ENCODE peak calls at places on chromosomes 5 and 9, in eight cellular contexts. One of them, this sample, is unnamed.

GRCh38 chr5:40270274-40270855 is 409.4 kb upstream of the PTGER4 start:
- DNase-seq in CD4-positive, alpha-beta T cell: no peak
- DNase-seq in A549: no peak
- DNase-seq in CD4-positive, alpha-beta memory T cell: no peak
- DNase-seq in AG04450: no peak
- DNase-seq in effector memory CD4-positive, alpha-beta T cell: no peak
- DNase-seq in GM23248: no peak
- DNase-seq in lower lobe of right lung: no peak
- DNase-seq in this sample: no peak

GRCh38 chr5:78889759-78890158 is 95.4 kb downstream of the ARSB start:
- DNase-seq in CD4-positive, alpha-beta T cell: no peak
- DNase-seq in A549: no peak
- DNase-seq in CD4-positive, alpha-beta memory T cell: no peak
- DNase-seq in AG04450: no peak
- DNase-seq in effector memory CD4-positive, alpha-beta T cell: no peak
- DNase-seq in GM23248: peak; percentile 92
- DNase-seq in lower lobe of right lung: no peak
- DNase-seq in this sample: no peak

GRCh38 chr9:31486630-31487029 is 897.8 kb upstream of the ACO1 start:
- DNase-seq in CD4-positive, alpha-beta T cell: no peak
- DNase-seq in A549: no peak
- DNase-seq in CD4-positive, alpha-beta memory T cell: no peak
- DNase-seq in AG04450: no peak
- DNase-seq in effector memory CD4-positive, alpha-beta T cell: no peak
- DNase-seq in GM23248: no peak
- DNase-seq in lower lobe of right lung: no peak
- DNase-seq in this sample: no peak

GRCh38 chr5:139904566-139905400 is 109.2 kb downstream of the PSD2 start:
- DNase-seq in CD4-positive, alpha-beta T cell: no peak
- DNase-seq in A549: no peak
- DNase-seq in CD4-positive, alpha-beta memory T cell: no peak
- DNase-seq in AG04450: no peak
- DNase-seq in effector memory CD4-positive, alpha-beta T cell: no peak
- DNase-seq in GM23248: no peak
- DNase-seq in lower lobe of right lung: no peak
- DNase-seq in this sample: no peak

GRCh38 chr9:91211919-91212318 is 149.8 kb downstream of the AUH start:
- DNase-seq in CD4-positive, alpha-beta T cell: no peak
- DNase-seq in A549: no peak
- DNase-seq in CD4-positive, alpha-beta memory T cell: peak; percentile 16
- DNase-seq in AG04450: no peak
- DNase-seq in effector memory CD4-positive, alpha-beta T cell: no peak
- DNase-seq in GM23248: peak; percentile 45
- DNase-seq in lower lobe of right lung: no peak
- DNase-seq in this sample: no peak

GRCh38 chr5:3509290-3509689 is 86.3 kb upstream of the IRX1 start:
- DNase-seq in CD4-positive, alpha-beta T cell: no peak
- DNase-seq in A549: no peak
- DNase-seq in CD4-positive, alpha-beta memory T cell: no peak
- DNase-seq in AG04450: no peak
- DNase-seq in effector memory CD4-positive, alpha-beta T cell: no peak
- DNase-seq in GM23248: peak; percentile 3
- DNase-seq in lower lobe of right lung: no peak
- DNase-seq in this sample: no peak

GRCh38 chr5:29208026-29208425 is 1985.5 kb upstream of the CDH6 start:
- DNase-seq in CD4-positive, alpha-beta T cell: no peak
- DNase-seq in A549: no peak
- DNase-seq in CD4-positive, alpha-beta memory T cell: no peak
- DNase-seq in AG04450: no peak
- DNase-seq in effector memory CD4-positive, alpha-beta T cell: no peak
- DNase-seq in GM23248: no peak
- DNase-seq in lower lobe of right lung: no peak
- DNase-seq in this sample: no peak

GRCh38 chr5:67209141-67209771 is 12.7 kb upstream of the CD180 start:
- DNase-seq in CD4-positive, alpha-beta T cell: peak; percentile 50
- DNase-seq in A549: peak; percentile 81
- DNase-seq in CD4-positive, alpha-beta memory T cell: peak; percentile 74
- DNase-seq in AG04450: peak; percentile 37
- DNase-seq in effector memory CD4-positive, alpha-beta T cell: peak; percentile 29
- DNase-seq in GM23248: peak; percentile 76
- DNase-seq in lower lobe of right lung: no peak
- DNase-seq in this sample: no peak

GRCh38 chr5:176530983-176531901 is 6.0 kb downstream of the RNF44 start:
- DNase-seq in CD4-positive, alpha-beta T cell: no peak
- DNase-seq in A549: no peak
- DNase-seq in CD4-positive, alpha-beta memory T cell: no peak
- DNase-seq in AG04450: peak; percentile 42
- DNase-seq in effector memory CD4-positive, alpha-beta T cell: no peak
- DNase-seq in GM23248: peak; percentile 46
- DNase-seq in lower lobe of right lung: peak; percentile 41
- DNase-seq in this sample: no peak

GRCh38 chr5:53476531-53477480 is 3.6 kb upstream of the FST start:
- DNase-seq in CD4-positive, alpha-beta T cell: no peak
- DNase-seq in A549: no peak
- DNase-seq in CD4-positive, alpha-beta memory T cell: no peak
- DNase-seq in AG04450: no peak
- DNase-seq in effector memory CD4-positive, alpha-beta T cell: no peak
- DNase-seq in GM23248: no peak
- DNase-seq in lower lobe of right lung: no peak
- DNase-seq in this sample: no peak

GRCh38 chr9:89999534-90000370 is 394.9 kb downstream of the GADD45G start:
- DNase-seq in CD4-positive, alpha-beta T cell: peak; percentile 36
- DNase-seq in A549: peak; percentile 18
- DNase-seq in CD4-positive, alpha-beta memory T cell: peak; percentile 8
- DNase-seq in AG04450: no peak
- DNase-seq in effector memory CD4-positive, alpha-beta T cell: no peak
- DNase-seq in GM23248: peak; percentile 65
- DNase-seq in lower lobe of right lung: peak; percentile 70
- DNase-seq in this sample: peak; percentile 67

GRCh38 chr9:134304712-134305111 is 21.5 kb upstream of the RXRA start:
- DNase-seq in CD4-positive, alpha-beta T cell: no peak
- DNase-seq in A549: no peak
- DNase-seq in CD4-positive, alpha-beta memory T cell: no peak
- DNase-seq in AG04450: no peak
- DNase-seq in effector memory CD4-positive, alpha-beta T cell: no peak
- DNase-seq in GM23248: no peak
- DNase-seq in lower lobe of right lung: peak; percentile 13
- DNase-seq in this sample: peak; percentile 20

GRCh38 chr5:7397005-7397546 is 1.1 kb downstream of the ADCY2 start:
- DNase-seq in CD4-positive, alpha-beta T cell: no peak
- DNase-seq in A549: no peak
- DNase-seq in CD4-positive, alpha-beta memory T cell: no peak
- DNase-seq in AG04450: no peak
- DNase-seq in effector memory CD4-positive, alpha-beta T cell: no peak
- DNase-seq in GM23248: peak; percentile 16
- DNase-seq in lower lobe of right lung: no peak
- DNase-seq in this sample: no peak

GRCh38 chr5:73229271-73229670 is 56.3 kb downstream of the TMEM174 start:
- DNase-seq in CD4-positive, alpha-beta T cell: no peak
- DNase-seq in A549: no peak
- DNase-seq in CD4-positive, alpha-beta memory T cell: no peak
- DNase-seq in AG04450: no peak
- DNase-seq in effector memory CD4-positive, alpha-beta T cell: no peak
- DNase-seq in GM23248: peak; percentile 66
- DNase-seq in lower lobe of right lung: no peak
- DNase-seq in this sample: no peak

GRCh38 chr5:73228052-73228451 is 55.1 kb downstream of the TMEM174 start:
- DNase-seq in CD4-positive, alpha-beta T cell: no peak
- DNase-seq in A549: no peak
- DNase-seq in CD4-positive, alpha-beta memory T cell: no peak
- DNase-seq in AG04450: no peak
- DNase-seq in effector memory CD4-positive, alpha-beta T cell: no peak
- DNase-seq in GM23248: no peak
- DNase-seq in lower lobe of right lung: no peak
- DNase-seq in this sample: no peak

GRCh38 chr5:73231245-73231778 is 58.3 kb downstream of the TMEM174 start:
- DNase-seq in CD4-positive, alpha-beta T cell: no peak
- DNase-seq in A549: no peak
- DNase-seq in CD4-positive, alpha-beta memory T cell: no peak
- DNase-seq in AG04450: no peak
- DNase-seq in effector memory CD4-positive, alpha-beta T cell: no peak
- DNase-seq in GM23248: no peak
- DNase-seq in lower lobe of right lung: no peak
- DNase-seq in this sample: no peak

GRCh38 chr5:73232266-73233041 is 59.5 kb downstream of the TMEM174 start:
- DNase-seq in CD4-positive, alpha-beta T cell: no peak
- DNase-seq in A549: no peak
- DNase-seq in CD4-positive, alpha-beta memory T cell: no peak
- DNase-seq in AG04450: no peak
- DNase-seq in effector memory CD4-positive, alpha-beta T cell: no peak
- DNase-seq in GM23248: peak; percentile 24
- DNase-seq in lower lobe of right lung: no peak
- DNase-seq in this sample: no peak

GRCh38 chr5:73230264-73231244 is 57.6 kb downstream of the TMEM174 start:
- DNase-seq in CD4-positive, alpha-beta T cell: no peak
- DNase-seq in A549: no peak
- DNase-seq in CD4-positive, alpha-beta memory T cell: no peak
- DNase-seq in AG04450: no peak
- DNase-seq in effector memory CD4-positive, alpha-beta T cell: no peak
- DNase-seq in GM23248: no peak
- DNase-seq in lower lobe of right lung: no peak
- DNase-seq in this sample: no peak
- H3K27ac ChIP-seq in CD4-positive, alpha-beta T cell: no peak overlapping the region
- H3K27ac ChIP-seq in A549: no peak overlapping the region
- H3K27ac ChIP-seq in CD4-positive, alpha-beta memory T cell: no peak overlapping the region
- H3K27ac ChIP-seq in AG04450: no peak overlapping the region
- H3K27ac ChIP-seq in effector memory CD4-positive, alpha-beta T cell: no peak overlapping the region
- H3K27ac ChIP-seq in GM23248: no peak overlapping the region
- H3K27ac ChIP-seq in lower lobe of right lung: no peak overlapping the region
- H3K27ac ChIP-seq in this sample: no peak overlapping the region

DNA sequence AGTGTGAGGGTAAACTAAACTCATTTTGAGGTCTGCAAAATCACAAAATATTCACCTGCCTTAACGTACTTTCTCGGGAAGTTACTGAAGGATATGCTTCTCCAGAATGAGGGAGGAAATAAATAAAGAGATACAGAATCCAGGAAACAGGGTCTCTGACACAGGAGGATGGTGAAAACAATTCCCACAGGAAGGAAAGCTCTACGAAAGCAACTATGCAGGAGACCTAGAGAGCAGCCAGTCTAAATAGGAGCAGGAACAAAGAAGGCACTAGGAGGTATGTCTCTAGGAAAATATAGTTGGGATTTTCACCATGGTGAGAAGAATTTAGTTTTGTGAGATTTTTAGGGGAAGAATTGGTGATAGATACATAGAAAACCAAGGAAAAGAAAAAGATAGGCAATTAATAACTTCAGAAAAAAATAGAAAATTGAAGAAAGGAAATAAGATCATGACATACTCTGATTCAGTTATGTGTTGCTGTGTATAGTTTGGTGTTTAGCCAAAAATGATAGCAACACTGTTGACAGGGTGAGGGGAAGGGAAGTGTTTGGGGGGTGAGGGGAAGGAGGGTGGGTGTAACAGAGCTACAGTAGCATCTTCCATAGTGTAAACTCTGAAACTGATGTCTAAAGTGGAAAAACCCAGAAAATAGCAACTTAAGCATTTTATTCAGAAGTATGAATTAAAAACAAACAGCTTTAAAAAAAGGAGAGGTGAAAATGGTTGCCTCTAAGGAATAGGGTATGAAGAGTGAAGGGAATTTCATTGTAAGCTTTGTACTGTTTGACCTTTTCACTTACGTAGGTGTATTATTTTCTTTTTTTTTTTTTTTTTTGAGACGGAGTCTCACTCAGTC is 9.8 kb downstream of the GPR21 start:
- DNase-seq in CD4-positive, alpha-beta T cell: no peak
- DNase-seq in A549: no peak
- DNase-seq in CD4-positive, alpha-beta memory T cell: no peak
- DNase-seq in AG04450: no peak
- DNase-seq in effector memory CD4-positive, alpha-beta T cell: no peak
- DNase-seq in GM23248: no peak
- DNase-seq in lower lobe of right lung: no peak
- DNase-seq in this sample: no peak
- H3K27ac ChIP-seq in CD4-positive, alpha-beta T cell: no peak overlapping the region
- H3K27ac ChIP-seq in A549: no peak overlapping the region
- H3K27ac ChIP-seq in CD4-positive, alpha-beta memory T cell: no peak overlapping the region
- H3K27ac ChIP-seq in AG04450: no peak overlapping the region
- H3K27ac ChIP-seq in effector memory CD4-positive, alpha-beta T cell: no peak overlapping the region
- H3K27ac ChIP-seq in GM23248: no peak overlapping the region
- H3K27ac ChIP-seq in lower lobe of right lung: no peak overlapping the region
- H3K27ac ChIP-seq in this sample: no peak overlapping the region

GRCh38 chr9:113499153-113499875 is 35.8 kb downstream of the RGS3 start:
- DNase-seq in CD4-positive, alpha-beta T cell: no peak
- DNase-seq in A549: no peak
- DNase-seq in CD4-positive, alpha-beta memory T cell: no peak
- DNase-seq in AG04450: no peak
- DNase-seq in effector memory CD4-positive, alpha-beta T cell: no peak
- DNase-seq in GM23248: no peak
- DNase-seq in lower lobe of right lung: no peak
- DNase-seq in this sample: no peak

GRCh38 chr9:113499876-113500497 is 36.5 kb downstream of the RGS3 start:
- DNase-seq in CD4-positive, alpha-beta T cell: no peak
- DNase-seq in A549: no peak
- DNase-seq in CD4-positive, alpha-beta memory T cell: no peak
- DNase-seq in AG04450: no peak
- DNase-seq in effector memory CD4-positive, alpha-beta T cell: no peak
- DNase-seq in GM23248: no peak
- DNase-seq in lower lobe of right lung: no peak
- DNase-seq in this sample: no peak

GRCh38 chr9:113501821-113502220 is 38.3 kb downstream of the RGS3 start:
- DNase-seq in CD4-positive, alpha-beta T cell: no peak
- DNase-seq in A549: no peak
- DNase-seq in CD4-positive, alpha-beta memory T cell: no peak
- DNase-seq in AG04450: no peak
- DNase-seq in effector memory CD4-positive, alpha-beta T cell: no peak
- DNase-seq in GM23248: no peak
- DNase-seq in lower lobe of right lung: no peak
- DNase-seq in this sample: no peak

GRCh38 chr9:113502427-113503008 is 39.0 kb downstream of the RGS3 start:
- DNase-seq in CD4-positive, alpha-beta T cell: no peak
- DNase-seq in A549: no peak
- DNase-seq in CD4-positive, alpha-beta memory T cell: no peak
- DNase-seq in AG04450: no peak
- DNase-seq in effector memory CD4-positive, alpha-beta T cell: no peak
- DNase-seq in GM23248: no peak
- DNase-seq in lower lobe of right lung: no peak
- DNase-seq in this sample: no peak

GRCh38 chr9:113501129-113501686 is 37.7 kb downstream of the RGS3 start:
- DNase-seq in CD4-positive, alpha-beta T cell: no peak
- DNase-seq in A549: no peak
- DNase-seq in CD4-positive, alpha-beta memory T cell: no peak
- DNase-seq in AG04450: no peak
- DNase-seq in effector memory CD4-positive, alpha-beta T cell: no peak
- DNase-seq in GM23248: no peak
- DNase-seq in lower lobe of right lung: peak; percentile 45
- DNase-seq in this sample: no peak
- H3K27ac ChIP-seq in CD4-positive, alpha-beta T cell: no peak overlapping the region
- H3K27ac ChIP-seq in A549: no peak overlapping the region
- H3K27ac ChIP-seq in CD4-positive, alpha-beta memory T cell: no peak overlapping the region
- H3K27ac ChIP-seq in AG04450: no peak overlapping the region
- H3K27ac ChIP-seq in effector memory CD4-positive, alpha-beta T cell: no peak overlapping the region
- H3K27ac ChIP-seq in GM23248: no peak overlapping the region
- H3K27ac ChIP-seq in lower lobe of right lung: peak overlapping the region; percentile 47
- H3K27ac ChIP-seq in this sample: peak overlapping the region; percentile 41

GRCh38 chr5:86613459-86613858 is 4.3 kb upstream of the COX7C start:
- DNase-seq in CD4-positive, alpha-beta T cell: no peak
- DNase-seq in A549: no peak
- DNase-seq in CD4-positive, alpha-beta memory T cell: no peak
- DNase-seq in AG04450: no peak
- DNase-seq in effector memory CD4-positive, alpha-beta T cell: no peak
- DNase-seq in GM23248: peak; percentile 38
- DNase-seq in lower lobe of right lung: no peak
- DNase-seq in this sample: no peak

GRCh38 chr5:86617756-86618577 is at the start of gene COX7C:
- DNase-seq in CD4-positive, alpha-beta T cell: peak; percentile 86
- DNase-seq in A549: peak; percentile 87
- DNase-seq in CD4-positive, alpha-beta memory T cell: peak; percentile 95
- DNase-seq in AG04450: peak; percentile 88
- DNase-seq in effector memory CD4-positive, alpha-beta T cell: peak; percentile 76
- DNase-seq in GM23248: peak; percentile 98
- DNase-seq in lower lobe of right lung: peak; percentile 90
- DNase-seq in this sample: peak; percentile 90

GRCh38 chr5:86617309-86617755 is 409 bp upstream of the COX7C start:
- DNase-seq in CD4-positive, alpha-beta T cell: no peak
- DNase-seq in A549: no peak
- DNase-seq in CD4-positive, alpha-beta memory T cell: no peak
- DNase-seq in AG04450: no peak
- DNase-seq in effector memory CD4-positive, alpha-beta T cell: no peak
- DNase-seq in GM23248: no peak
- DNase-seq in lower lobe of right lung: no peak
- DNase-seq in this sample: no peak
- H3K27ac ChIP-seq in CD4-positive, alpha-beta T cell: no peak overlapping the region
- H3K27ac ChIP-seq in A549: peak overlapping the region; percentile 95
- H3K27ac ChIP-seq in CD4-positive, alpha-beta memory T cell: peak overlapping the region; percentile 98
- H3K27ac ChIP-seq in AG04450: no peak overlapping the region
- H3K27ac ChIP-seq in effector memory CD4-positive, alpha-beta T cell: no peak overlapping the region
- H3K27ac ChIP-seq in GM23248: no peak overlapping the region
- H3K27ac ChIP-seq in lower lobe of right lung: peak overlapping the region; percentile 85
- H3K27ac ChIP-seq in this sample: peak overlapping the region; percentile 90

This sample was measured in psoas muscle.